ENCODE peak calls at places on chromosome 21, in four cellular contexts. D is CD8-positive, alpha-beta memory T cell; P is OCI-LY7; A is aorta. E is an unnamed sample.

GRCh38 chr21:26007911-26008579 is 162.5 kb downstream of the APP start:
- DNase-seq in D (no peak), P (no peak), A (no peak), E (no peak)

GRCh38 chr21:30206551-30207251 is 9.2 kb downstream of the CLDN8 start:
- DNase-seq in P (no peak), A (no peak), D (no peak), E (no peak)

GRCh38 chr21:16084776-16085364 is 355.1 kb downstream of the USP25 start:
- DNase-seq in A (peak; percentile 73), P (no peak), D (no peak), E (no peak)

GRCh38 chr21:35527358-35527757 is 478.3 kb upstream of the RUNX1 start:
- DNase-seq in A (no peak), D (no peak), P (no peak), E (no peak)

GRCh38 chr21:35737425-35737824 is 322.9 kb downstream of the SETD4 start:
- DNase-seq in P (no peak), D (no peak), A (no peak), E (no peak)

GRCh38 chr21:37145635-37146111 is 72.6 kb downstream of the TTC3 start:
- DNase-seq in D (no peak), A (no peak), P (no peak), E (no peak)

GRCh38 chr21:25385912-25386474 is 221.3 kb downstream of the MRPL39 start:
- DNase-seq in A (no peak), D (no peak), P (peak; percentile 62), E (no peak)

GRCh38 chr21:42513985-42514882 is 582 bp downstream of the SLC37A1 start:
- DNase-seq in D (peak; percentile 38), A (peak; percentile 86), P (peak; percentile 52), E (peak; percentile 50)

GRCh38 chr21:29290245-29290644 is 8.5 kb upstream of the BACH1 start:
- DNase-seq in P (no peak), A (no peak), D (no peak), E (no peak)

GRCh38 chr21:16002872-16003466 is 273.2 kb downstream of the USP25 start:
- DNase-seq in P (no peak), D (no peak), A (no peak), E (no peak)

GRCh38 chr21:43912910-43913309 is 47.9 kb downstream of the AGPAT3 start:
- DNase-seq in A (peak; percentile 48), D (no peak), P (no peak), E (no peak)

GRCh38 chr21:36504067-36505058 is 24.4 kb upstream of the CLDN14 start:
- DNase-seq in P (peak; percentile 71), D (peak; percentile 4), A (no peak), E (peak; percentile 19)

GRCh38 chr21:46049890-46050650 is 47.8 kb upstream of the COL6A2 start:
- DNase-seq in D (no peak), P (no peak), A (no peak), E (no peak)

GRCh38 chr21:40846057-40846456 is 901 bp downstream of the DSCAM start:
- DNase-seq in A (no peak), P (no peak), D (no peak), E (no peak)

GRCh38 chr21:41884501-41885030 is 5.4 kb upstream of the PRDM15 start:
- DNase-seq in A (no peak), P (no peak), D (no peak), E (no peak)

GRCh38 chr21:37636152-37636860 is 269.7 kb downstream of the DYRK1A start:
- DNase-seq in P (no peak), A (no peak), D (no peak), E (no peak)

GRCh38 chr21:9755611-9756010 is 765.8 kb upstream of the TPTE start:
- DNase-seq in D (no peak), A (no peak), P (no peak), E (no peak)
- H3K9me3 ChIP-seq in D (no peaks in the 10 kb centered on the region), A (no peaks in the 10 kb centered on the region), P (peaks cover 29% of the 10 kb centered on the region), E (peaks cover 8% of the 10 kb centered on the region)

DNA sequence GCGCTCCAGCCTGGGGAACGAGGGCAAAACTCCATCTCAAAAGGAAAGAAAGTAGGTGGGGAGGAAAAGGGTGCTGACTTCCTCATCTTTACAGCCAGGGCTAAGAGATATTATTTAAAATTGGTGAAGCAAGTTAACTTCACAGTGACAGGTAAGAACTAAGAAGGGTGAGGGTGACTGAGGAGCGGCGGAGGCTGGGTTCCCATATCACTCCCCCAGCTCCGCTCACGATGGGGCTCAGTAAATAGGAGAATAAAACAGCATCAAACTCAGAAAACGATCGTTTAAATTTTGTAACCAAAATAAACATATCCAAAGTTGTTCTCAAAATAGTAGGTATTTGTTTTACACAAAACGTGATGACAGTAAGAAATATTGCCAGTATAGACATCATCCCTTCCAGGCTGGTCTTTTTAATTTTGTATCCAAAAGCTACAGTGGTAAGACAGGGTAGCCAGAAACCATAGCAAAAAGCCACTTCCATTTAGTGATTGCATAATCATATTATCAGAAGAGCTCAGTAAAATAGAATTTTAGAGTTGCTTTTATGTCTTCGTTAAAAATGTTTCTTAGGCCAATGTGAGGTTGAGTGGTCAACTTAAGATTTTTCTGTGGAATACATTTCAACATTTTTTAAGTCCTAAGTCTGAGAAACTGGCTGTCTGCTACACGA is 26.2 kb upstream of the ADARB1 start:
- DNase-seq in D (no peak), A (no peak), P (no peak), E (no peak)
- H3K9me3 ChIP-seq in D (no peaks in the 10 kb centered on the region), A (no peaks in the 10 kb centered on the region), P (peaks cover 5% of the 10 kb centered on the region), E (no peaks in the 10 kb centered on the region)

GRCh38 chr21:21216013-21216412 is 217.8 kb downstream of the NCAM2 start:
- DNase-seq in A (no peak), P (no peak), D (no peak), E (no peak)
- H3K9me3 ChIP-seq in A (no peaks in the 10 kb centered on the region), P (peaks cover 32% of the 10 kb centered on the region), D (no peaks in the 10 kb centered on the region), E (no peaks in the 10 kb centered on the region)

GRCh38 chr21:33734326-33734725 is 92.0 kb downstream of the ITSN1 start:
- DNase-seq in A (no peak), P (no peak), D (no peak), E (no peak)
- H3K9me3 ChIP-seq in A (no peaks in the 10 kb centered on the region), P (no peaks in the 10 kb centered on the region), D (no peaks in the 10 kb centered on the region), E (no peaks in the 10 kb centered on the region)

GRCh38 chr21:23633447-23633846 is 1973.8 kb downstream of the MRPL39 start:
- DNase-seq in P (no peak), D (no peak), A (no peak), E (no peak)
- H3K9me3 ChIP-seq in P (peaks cover 36% of the 10 kb centered on the region), D (no peaks in the 10 kb centered on the region), A (no peaks in the 10 kb centered on the region), E (no peaks in the 10 kb centered on the region)